ENCODE peak calls at places on chromosome X, in eight cellular contexts. N, V, Z, U, Y, K, Q and E are unnamed samples. For H3K27me3, the result is how much of the 10 kb centered on the place peaks cover.

GRCh38 chrX:118632862-118633261 is 94.5 kb upstream of the IL13RA1 start:
- DNase-seq in N (no peak), V (no peak), Z (no peak), U (no peak), Y (no peak), K (no peak), Q (no peak), E (no peak)

GRCh38 chrX:42886519-42886918 is 108.6 kb upstream of the PPP1R2C start:
- DNase-seq in N (no peak), V (no peak), Z (no peak), U (no peak), Y (no peak), K (peak), Q (no peak), E (no peak)

GRCh38 chrX:97847885-97848679 is 964.4 kb downstream of the RPA4 start:
- DNase-seq in N (no peak), V (no peak), Z (no peak), U (no peak), Y (no peak), K (no peak), Q (no peak), E (no peak)

GRCh38 chrX:119512145-119512800 is 44.0 kb downstream of the SLC25A5 start:
- DNase-seq in N (peak), V (no peak), Z (peak), U (peak), Y (peak), K (peak), Q (peak), E (peak)

GRCh38 chrX:53287493-53288138 is 6.2 kb upstream of the IQSEC2 start:
- DNase-seq in N (peak), V (no peak), Z (peak), U (no peak), Y (no peak), K (peak), Q (peak), E (no peak)

GRCh38 chrX:20515841-20516461 is 249.2 kb upstream of the RPS6KA3 start:
- DNase-seq in N (no peak), V (peak), Z (peak), U (no peak), Y (no peak), K (peak), Q (no peak), E (no peak)

GRCh38 chrX:13220916-13221315 is 98.9 kb downstream of the ATXN3L start:
- DNase-seq in N (no peak), V (no peak), Z (peak), U (no peak), Y (no peak), K (peak), Q (no peak), E (no peak)

GRCh38 chrX:156001667-156002021 is 4.1 kb downstream of the IL9R start:
- DNase-seq in N (no peak), V (no peak), Z (no peak), U (no peak), Y (no peak), K (no peak), Q (no peak), E (no peak)

GRCh38 chrX:74510401-74510800 is 89.1 kb downstream of the SLC16A2 start:
- DNase-seq in N (no peak), V (no peak), Z (no peak), U (no peak), Y (no peak), K (no peak), Q (no peak), E (no peak)

GRCh38 chrX:132034648-132035047 is 11.5 kb downstream of the STK26 start:
- DNase-seq in N (no peak), V (no peak), Z (no peak), U (no peak), Y (no peak), K (no peak), Q (no peak), E (no peak)
- H3K27me3 ChIP-seq in N (under half), V (under half), Z (under half), U (under half), Y (under half), K (under half), Q (under half), E (under half)

GRCh38 chrX:135543924-135544323 is 23.5 kb downstream of the INTS6L start:
- DNase-seq in N (no peak), V (no peak), Z (no peak), U (peak), Y (no peak), K (no peak), Q (no peak), E (no peak)
- TF ChIP-seq CTCF in N (peak), V (peak), Z (no peak), U (peak), Y (peak), K (peak), Q (no peak), E (no peak)

GRCh38 chrX:39726810-39727209 is 370.9 kb downstream of the BCOR start:
- DNase-seq in N (no peak), V (no peak), Z (no peak), U (no peak), Y (no peak), K (peak), Q (no peak), E (no peak)
- H3K4me3 ChIP-seq in N (no peak), V (no peak), Z (no peak), U (no peak), Y (no peak), K (no peak), Q (no peak), E (no peak)

GRCh38 chrX:25648790-25649189 is 489.4 kb upstream of the MAGEB18 start:
- DNase-seq in N (no peak), V (no peak), Z (no peak), U (no peak), Y (no peak), K (no peak), Q (no peak), E (no peak)
- H3K27me3 ChIP-seq in N (under half), V (under half), Z (under half), U (under half), Y (under half), K (under half), Q (under half), E (under half)